ENCODE peak calls at places on chromosomes 11 and 22, in five cellular contexts. B, U, X, V and A are unnamed samples.

GRCh38 chr22:45876136-45877035 is 100.6 kb downstream of the WNT7B start:
- DNase-seq in V (no peak), B (no peak), X (peak), U (no peak), A (no peak)

GRCh38 chr11:67490727-67491065 is 7.9 kb downstream of the AIP start:
- DNase-seq in V (no peak), X (no peak), U (no peak), B (no peak), A (no peak)

GRCh38 chr11:17722000-17722643 is 2.8 kb downstream of the MYOD1 start:
- DNase-seq in X (no peak), B (no peak), V (no peak), U (no peak), A (no peak)

GRCh38 chr11:79173615-79174014 is 267.2 kb downstream of the TENM4 start:
- DNase-seq in U (no peak), B (no peak), X (peak), V (no peak), A (peak)

GRCh38 chr22:32531955-32532818 is 57.6 kb downstream of the FBXO7 start:
- DNase-seq in V (no peak), U (peak), B (no peak), X (peak), A (no peak)

GRCh38 chr11:44915621-44916020 is 35.1 kb downstream of the TP53I11 start:
- DNase-seq in B (no peak), X (no peak), V (no peak), U (no peak), A (no peak)

GRCh38 chr11:36750349-36750748 is 152.3 kb upstream of the RAG2 start:
- DNase-seq in X (no peak), U (no peak), V (no peak), B (no peak), A (no peak)

GRCh38 chr11:129208863-129209262 is 16.7 kb upstream of the ARHGAP32 start:
- DNase-seq in V (no peak), B (no peak), U (no peak), X (no peak), A (no peak)

GRCh38 chr11:61996933-61997332 is 29.5 kb upstream of the FTH1 start:
- DNase-seq in U (no peak), B (no peak), V (no peak), X (no peak), A (peak)

GRCh38 chr11:10317776-10318526 is 13.1 kb downstream of the ADM start:
- DNase-seq in B (no peak), V (no peak), U (no peak), X (no peak), A (no peak)

GRCh38 chr11:128453444-128454336 is 133.7 kb downstream of the ETS1 start:
- DNase-seq in U (peak), V (no peak), B (no peak), X (peak), A (no peak)

GRCh38 chr11:72225411-72225951 is 914 bp downstream of the INPPL1 start:
- DNase-seq in U (no peak), B (peak), X (no peak), V (no peak), A (no peak)

GRCh38 chr11:106523921-106524320 is 446.5 kb downstream of the AASDHPPT start:
- DNase-seq in U (no peak), X (no peak), V (no peak), B (no peak), A (no peak)